ENCODE peak calls at places on chromosome 11, in five cellular contexts. R, K, A, L and Z are unnamed samples.
A peak's percentile ranks its signal among the peaks of the same experiment; 100 is the strongest.

GRCh38 chr11:86418929-86419328 is 44.2 kb downstream of the CCDC81 start:
- ATAC-seq in L (no peak), R (no peak), K (no peak), A (no peak), Z (peak; percentile 34)

GRCh38 chr11:101397941-101398340 is 185.9 kb downstream of the TRPC6 start:
- ATAC-seq in L (no peak), A (no peak), K (no peak), R (no peak), Z (no peak)

GRCh38 chr11:6052374-6052773 is 21.8 kb upstream of the OR56A1 start:
- ATAC-seq in L (no peak), R (no peak), K (no peak), A (no peak), Z (no peak)

GRCh38 chr11:117843666-117844484 is 19.3 kb upstream of the FXYD2 start:
- ATAC-seq in K (peak; percentile 98), L (peak; percentile 77), A (peak; percentile 86), R (peak; percentile 89), Z (peak; percentile 65)

GRCh38 chr11:9851366-9851765 is 187.5 kb downstream of the SWAP70 start:
- ATAC-seq in K (no peak), R (no peak), A (no peak), L (no peak), Z (no peak)

GRCh38 chr11:69220581-69221051 is 64.9 kb downstream of the SMIM38 start:
- ATAC-seq in R (peak; percentile 66), A (no peak), K (no peak), L (no peak), Z (no peak)

GRCh38 chr11:47325271-47326041 is 27.0 kb downstream of the MYBPC3 start:
- ATAC-seq in R (no peak), A (no peak), K (no peak), L (no peak), Z (no peak)

GRCh38 chr11:46273511-46274205 is 3.8 kb upstream of the CREB3L1 start:
- ATAC-seq in L (no peak), A (peak; percentile 62), K (no peak), R (peak; percentile 75), Z (no peak)

GRCh38 chr11:72773291-72773690 is 20.6 kb downstream of the STARD10 start:
- ATAC-seq in L (no peak), K (no peak), R (peak; percentile 61), A (peak; percentile 18), Z (no peak)

GRCh38 chr11:1918436-1919315 is 827 bp upstream of the TNNT3 start:
- ATAC-seq in A (no peak), R (peak; percentile 11), K (no peak), L (no peak), Z (no peak)

GRCh38 chr11:61369372-61370348 is 7.5 kb downstream of the TMEM138 start:
- ATAC-seq in L (peak; percentile 39), A (peak; percentile 71), R (peak; percentile 86), K (no peak), Z (no peak)

GRCh38 chr11:87819141-87819540 is 356.1 kb downstream of the RAB38 start:
- ATAC-seq in R (no peak), A (no peak), K (no peak), L (no peak), Z (no peak)

GRCh38 chr11:65854871-65855837 is 2.8 kb downstream of the CFL1 start:
- ATAC-seq in L (no peak), A (no peak), K (no peak), R (no peak), Z (no peak)

GRCh38 chr11:112033902-112034301 is 8.7 kb downstream of the DLAT start:
- ATAC-seq in K (no peak), R (no peak), A (no peak), L (no peak), Z (no peak)

GRCh38 chr11:5620606-5621521 is 3.9 kb upstream of the TRIM34 start:
- ATAC-seq in K (no peak), R (peak; percentile 72), L (no peak), A (peak; percentile 82), Z (no peak)